ENCODE peak calls at places on chromosome 22, in eight cellular contexts. One of them, this sample, is unnamed.
A peak's percentile ranks its signal among the peaks of the same experiment; 100 is the strongest.

GRCh38 chr22:50299724-50300619 is 7.5 kb downstream of the PLXNB2 start:
- DNase-seq in right lobe of liver: peak; percentile 98
- DNase-seq in AG04450: no peak
- DNase-seq in cardiac fibroblast: no peak
- DNase-seq in colonic mucosa: peak; percentile 95
- DNase-seq in fibroblast of lung: no peak
- DNase-seq in retinal pigment epithelial cell: no peak
- DNase-seq in sigmoid colon: no peak
- DNase-seq in this sample: no peak

GRCh38 chr22:20441631-20442484 is 4.2 kb upstream of the SCARF2 start:
- DNase-seq in right lobe of liver: no peak
- DNase-seq in AG04450: no peak
- DNase-seq in cardiac fibroblast: peak; percentile 38
- DNase-seq in colonic mucosa: no peak
- DNase-seq in fibroblast of lung: no peak
- DNase-seq in retinal pigment epithelial cell: no peak
- DNase-seq in sigmoid colon: no peak
- DNase-seq in this sample: peak; percentile 54

GRCh38 chr22:21624120-21624879 is 5.5 kb downstream of the YDJC start:
- DNase-seq in right lobe of liver: peak; percentile 74
- DNase-seq in AG04450: no peak
- DNase-seq in cardiac fibroblast: peak; percentile 26
- DNase-seq in colonic mucosa: peak; percentile 41
- DNase-seq in fibroblast of lung: no peak
- DNase-seq in retinal pigment epithelial cell: no peak
- DNase-seq in sigmoid colon: no peak
- DNase-seq in this sample: no peak

GRCh38 chr22:49814856-49815255 is 12.8 kb downstream of the BRD1 start:
- DNase-seq in right lobe of liver: no peak
- DNase-seq in AG04450: no peak
- DNase-seq in cardiac fibroblast: no peak
- DNase-seq in colonic mucosa: no peak
- DNase-seq in fibroblast of lung: no peak
- DNase-seq in retinal pigment epithelial cell: no peak
- DNase-seq in sigmoid colon: no peak
- DNase-seq in this sample: no peak

GRCh38 chr22:50019316-50019715 is 6.8 kb upstream of the IL17REL start:
- DNase-seq in right lobe of liver: no peak
- DNase-seq in AG04450: no peak
- DNase-seq in cardiac fibroblast: no peak
- DNase-seq in colonic mucosa: no peak
- DNase-seq in fibroblast of lung: no peak
- DNase-seq in retinal pigment epithelial cell: no peak
- DNase-seq in sigmoid colon: peak; percentile 36
- DNase-seq in this sample: no peak

GRCh38 chr22:48427731-48428211 is 1399.9 kb downstream of the BRD1 start:
- DNase-seq in right lobe of liver: peak; percentile 33
- DNase-seq in AG04450: no peak
- DNase-seq in cardiac fibroblast: no peak
- DNase-seq in colonic mucosa: no peak
- DNase-seq in fibroblast of lung: no peak
- DNase-seq in retinal pigment epithelial cell: no peak
- DNase-seq in sigmoid colon: no peak
- DNase-seq in this sample: no peak

GRCh38 chr22:20324139-20324516 is 4.3 kb upstream of the DGCR6L start:
- DNase-seq in right lobe of liver: no peak
- DNase-seq in AG04450: no peak
- DNase-seq in cardiac fibroblast: no peak
- DNase-seq in colonic mucosa: no peak
- DNase-seq in fibroblast of lung: no peak
- DNase-seq in retinal pigment epithelial cell: no peak
- DNase-seq in sigmoid colon: no peak
- DNase-seq in this sample: no peak

GRCh38 chr22:48772286-48772907 is 1055.3 kb downstream of the BRD1 start:
- DNase-seq in right lobe of liver: no peak
- DNase-seq in AG04450: no peak
- DNase-seq in cardiac fibroblast: no peak
- DNase-seq in colonic mucosa: no peak
- DNase-seq in fibroblast of lung: no peak
- DNase-seq in retinal pigment epithelial cell: no peak
- DNase-seq in sigmoid colon: no peak
- DNase-seq in this sample: no peak

GRCh38 chr22:48389916-48390315 is 1437.8 kb downstream of the BRD1 start:
- DNase-seq in right lobe of liver: no peak
- DNase-seq in AG04450: no peak
- DNase-seq in cardiac fibroblast: no peak
- DNase-seq in colonic mucosa: peak; percentile 13
- DNase-seq in fibroblast of lung: no peak
- DNase-seq in retinal pigment epithelial cell: no peak
- DNase-seq in sigmoid colon: peak; percentile 40
- DNase-seq in this sample: no peak

GRCh38 chr22:45534339-45535192 is 31.9 kb downstream of the FBLN1 start:
- DNase-seq in right lobe of liver: no peak
- DNase-seq in AG04450: peak; percentile 78
- DNase-seq in cardiac fibroblast: no peak
- DNase-seq in colonic mucosa: no peak
- DNase-seq in fibroblast of lung: peak; percentile 60
- DNase-seq in retinal pigment epithelial cell: no peak
- DNase-seq in sigmoid colon: peak; percentile 82
- DNase-seq in this sample: peak; percentile 74

GRCh38 chr22:44365832-44366231 is 53.1 kb upstream of the SHISAL1 start:
- DNase-seq in right lobe of liver: peak; percentile 22
- DNase-seq in AG04450: no peak
- DNase-seq in cardiac fibroblast: no peak
- DNase-seq in colonic mucosa: no peak
- DNase-seq in fibroblast of lung: no peak
- DNase-seq in retinal pigment epithelial cell: no peak
- DNase-seq in sigmoid colon: peak; percentile 58
- DNase-seq in this sample: no peak

GRCh38 chr22:38699143-38699542 is 1.6 kb downstream of the JOSD1 start:
- DNase-seq in right lobe of liver: no peak
- DNase-seq in AG04450: no peak
- DNase-seq in cardiac fibroblast: no peak
- DNase-seq in colonic mucosa: no peak
- DNase-seq in fibroblast of lung: no peak
- DNase-seq in retinal pigment epithelial cell: no peak
- DNase-seq in sigmoid colon: peak; percentile 19
- DNase-seq in this sample: no peak

GRCh38 chr22:38700789-38701628 is at the start of gene JOSD1:
- DNase-seq in right lobe of liver: peak; percentile 97
- DNase-seq in AG04450: peak; percentile 82
- DNase-seq in cardiac fibroblast: peak; percentile 93
- DNase-seq in colonic mucosa: peak; percentile 98
- DNase-seq in fibroblast of lung: peak; percentile 92
- DNase-seq in retinal pigment epithelial cell: peak; percentile 76
- DNase-seq in sigmoid colon: peak; percentile 98
- DNase-seq in this sample: peak; percentile 90

GRCh38 chr22:38700271-38700788 is 413 bp downstream of the JOSD1 start:
- DNase-seq in right lobe of liver: peak; percentile 85
- DNase-seq in AG04450: no peak
- DNase-seq in cardiac fibroblast: peak; percentile 54
- DNase-seq in colonic mucosa: peak; percentile 80
- DNase-seq in fibroblast of lung: no peak
- DNase-seq in retinal pigment epithelial cell: no peak
- DNase-seq in sigmoid colon: peak; percentile 83
- DNase-seq in this sample: peak; percentile 46

GRCh38 chr22:38698407-38699094 is 2.2 kb downstream of the JOSD1 start:
- DNase-seq in right lobe of liver: no peak
- DNase-seq in AG04450: no peak
- DNase-seq in cardiac fibroblast: no peak
- DNase-seq in colonic mucosa: no peak
- DNase-seq in fibroblast of lung: no peak
- DNase-seq in retinal pigment epithelial cell: no peak
- DNase-seq in sigmoid colon: peak; percentile 55
- DNase-seq in this sample: no peak

DNA sequence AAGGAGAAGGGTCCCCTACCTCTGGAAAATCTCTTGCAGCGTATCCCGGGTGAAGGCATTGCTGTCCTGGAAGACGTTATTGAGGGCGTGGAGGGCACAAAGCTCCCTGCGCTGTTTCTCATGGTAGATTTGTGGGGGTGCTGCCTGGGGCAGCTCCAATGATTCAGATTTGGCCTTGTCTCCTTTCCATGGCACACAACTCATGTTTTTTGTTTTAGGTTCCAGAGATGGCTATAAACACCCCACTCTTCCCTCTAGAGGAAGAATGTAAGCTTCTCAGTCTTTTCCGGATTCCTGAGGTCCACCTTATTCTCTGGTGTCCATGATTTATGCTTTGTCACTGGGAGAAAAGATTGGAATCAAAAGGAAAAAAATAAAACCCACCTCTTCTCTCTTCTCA is 959 bp downstream of the JOSD1 start:
- DNase-seq in right lobe of liver: no peak
- DNase-seq in AG04450: no peak
- DNase-seq in cardiac fibroblast: peak; percentile 61
- DNase-seq in colonic mucosa: peak; percentile 46
- DNase-seq in fibroblast of lung: peak; percentile 51
- DNase-seq in retinal pigment epithelial cell: no peak
- DNase-seq in sigmoid colon: peak; percentile 58
- DNase-seq in this sample: peak; percentile 63
- TF ChIP-seq CTCF in right lobe of liver: peak; percentile 5
- TF ChIP-seq CTCF in AG04450: peak; percentile 24
- TF ChIP-seq CTCF in cardiac fibroblast: peak; percentile 15
- TF ChIP-seq CTCF in colonic mucosa: no peak
- TF ChIP-seq CTCF in fibroblast of lung: no peak
- TF ChIP-seq CTCF in retinal pigment epithelial cell: no peak
- TF ChIP-seq CTCF in sigmoid colon: no peak
- TF ChIP-seq CTCF in this sample: peak; percentile 16

GRCh38 chr22:41308544-41308947 is 7.2 kb downstream of the ZC3H7B start:
- DNase-seq in right lobe of liver: peak; percentile 97
- DNase-seq in AG04450: no peak
- DNase-seq in cardiac fibroblast: peak; percentile 41
- DNase-seq in colonic mucosa: no peak
- DNase-seq in fibroblast of lung: no peak
- DNase-seq in retinal pigment epithelial cell: no peak
- DNase-seq in sigmoid colon: no peak
- DNase-seq in this sample: peak; percentile 39

GRCh38 chr22:41308054-41308453 is 6.7 kb downstream of the ZC3H7B start:
- DNase-seq in right lobe of liver: no peak
- DNase-seq in AG04450: no peak
- DNase-seq in cardiac fibroblast: peak; percentile 66
- DNase-seq in colonic mucosa: no peak
- DNase-seq in fibroblast of lung: peak; percentile 9
- DNase-seq in retinal pigment epithelial cell: no peak
- DNase-seq in sigmoid colon: peak; percentile 76
- DNase-seq in this sample: peak; percentile 74

GRCh38 chr22:41314821-41315220 is 13.5 kb downstream of the ZC3H7B start:
- DNase-seq in right lobe of liver: no peak
- DNase-seq in AG04450: no peak
- DNase-seq in cardiac fibroblast: no peak
- DNase-seq in colonic mucosa: no peak
- DNase-seq in fibroblast of lung: no peak
- DNase-seq in retinal pigment epithelial cell: no peak
- DNase-seq in sigmoid colon: no peak
- DNase-seq in this sample: no peak

GRCh38 chr22:41311487-41311886 is 10.2 kb downstream of the ZC3H7B start:
- DNase-seq in right lobe of liver: no peak
- DNase-seq in AG04450: no peak
- DNase-seq in cardiac fibroblast: no peak
- DNase-seq in colonic mucosa: no peak
- DNase-seq in fibroblast of lung: no peak
- DNase-seq in retinal pigment epithelial cell: no peak
- DNase-seq in sigmoid colon: no peak
- DNase-seq in this sample: no peak

DNA sequence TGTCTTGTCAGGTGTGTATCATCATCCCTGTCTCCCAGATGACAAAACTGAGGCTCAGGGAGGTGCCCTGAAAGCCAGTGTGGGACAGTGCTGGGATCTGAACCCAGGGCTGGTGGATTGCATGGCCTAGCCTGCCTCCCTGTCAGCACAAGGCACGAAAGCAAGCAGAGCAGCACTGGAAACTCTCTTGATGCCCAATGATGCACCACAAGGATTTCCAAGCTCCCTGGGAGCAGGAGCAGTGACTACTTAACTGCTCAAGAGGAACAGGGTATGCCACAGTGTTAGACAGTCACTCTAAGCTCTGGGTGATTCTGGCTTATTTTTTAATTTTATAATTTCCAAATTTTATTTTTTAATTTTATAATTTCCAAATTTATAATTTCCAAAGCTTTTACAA is 9.0 kb downstream of the ZC3H7B start:
- DNase-seq in right lobe of liver: no peak
- DNase-seq in AG04450: no peak
- DNase-seq in cardiac fibroblast: no peak
- DNase-seq in colonic mucosa: no peak
- DNase-seq in fibroblast of lung: no peak
- DNase-seq in retinal pigment epithelial cell: no peak
- DNase-seq in sigmoid colon: no peak
- DNase-seq in this sample: no peak
- H3K4me3 ChIP-seq in right lobe of liver: no peak overlapping the region
- H3K4me3 ChIP-seq in AG04450: no peak overlapping the region
- H3K4me3 ChIP-seq in cardiac fibroblast: no peak overlapping the region
- H3K4me3 ChIP-seq in colonic mucosa: no peak overlapping the region
- H3K4me3 ChIP-seq in fibroblast of lung: no peak overlapping the region
- H3K4me3 ChIP-seq in retinal pigment epithelial cell: no peak overlapping the region
- H3K4me3 ChIP-seq in sigmoid colon: no peak overlapping the region
- H3K4me3 ChIP-seq in this sample: no peak overlapping the region

DNA sequence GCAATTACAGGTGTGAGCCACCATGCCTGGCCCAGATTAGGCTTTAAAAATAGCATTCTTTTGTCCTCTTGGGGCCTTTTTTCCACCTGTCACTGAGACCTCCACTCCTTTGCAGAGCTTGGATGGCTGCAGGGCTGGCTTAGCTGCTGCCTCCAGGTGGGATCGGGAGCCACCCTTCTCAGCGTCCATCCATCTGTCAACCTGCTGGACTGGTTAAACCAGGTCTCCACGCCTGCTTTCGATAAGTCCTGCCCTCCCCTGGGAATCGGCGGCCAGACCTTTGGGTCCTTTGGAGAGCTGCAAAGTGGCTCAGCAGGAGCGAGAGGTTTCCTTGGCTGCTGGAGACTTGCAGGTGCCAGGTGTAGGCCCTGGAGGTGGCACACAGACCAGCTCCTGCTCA is 23.4 kb upstream of the GRAMD4 start:
- DNase-seq in right lobe of liver: no peak
- DNase-seq in AG04450: no peak
- DNase-seq in cardiac fibroblast: no peak
- DNase-seq in colonic mucosa: peak; percentile 95
- DNase-seq in fibroblast of lung: no peak
- DNase-seq in retinal pigment epithelial cell: no peak
- DNase-seq in sigmoid colon: no peak
- DNase-seq in this sample: no peak
- TF ChIP-seq CTCF in right lobe of liver: no peak
- TF ChIP-seq CTCF in AG04450: no peak
- TF ChIP-seq CTCF in cardiac fibroblast: no peak
- TF ChIP-seq CTCF in colonic mucosa: peak; percentile 31
- TF ChIP-seq CTCF in fibroblast of lung: no peak
- TF ChIP-seq CTCF in retinal pigment epithelial cell: no peak
- TF ChIP-seq CTCF in sigmoid colon: no peak
- TF ChIP-seq CTCF in this sample: no peak

DNA sequence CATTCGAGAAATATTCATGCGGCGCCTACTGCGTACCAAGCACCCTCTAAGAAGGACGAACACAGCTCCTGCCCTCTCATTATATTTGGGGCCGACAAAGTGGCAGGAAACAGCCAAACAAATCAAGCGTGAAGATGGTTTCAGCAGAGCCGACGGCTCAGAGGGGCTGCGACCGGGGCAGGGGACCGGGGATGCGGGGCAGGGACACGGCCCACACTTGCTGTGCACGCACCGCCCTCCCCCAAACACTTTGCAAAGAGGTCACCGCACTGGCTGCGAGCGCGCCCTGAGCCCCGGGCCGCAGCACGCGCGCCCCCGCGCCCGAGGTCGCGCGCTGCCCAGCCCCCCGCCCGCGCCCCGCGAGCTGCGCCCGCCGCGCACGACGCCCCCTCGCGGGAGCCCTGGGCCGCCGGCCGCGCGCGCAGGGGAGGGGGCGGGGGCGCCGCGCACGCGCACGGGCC is 255 bp upstream of the SYNGR1 start:
- DNase-seq in right lobe of liver: peak; percentile 46
- DNase-seq in AG04450: no peak
- DNase-seq in cardiac fibroblast: no peak
- DNase-seq in colonic mucosa: no peak
- DNase-seq in fibroblast of lung: peak; percentile 24
- DNase-seq in retinal pigment epithelial cell: no peak
- DNase-seq in sigmoid colon: no peak
- DNase-seq in this sample: no peak
- H3K4me3 ChIP-seq in right lobe of liver: peak overlapping the region; percentile 58
- H3K4me3 ChIP-seq in AG04450: peak overlapping the region; percentile 74
- H3K4me3 ChIP-seq in cardiac fibroblast: peak overlapping the region; percentile 57
- H3K4me3 ChIP-seq in colonic mucosa: peak overlapping the region; percentile 23
- H3K4me3 ChIP-seq in fibroblast of lung: peak overlapping the region; percentile 39
- H3K4me3 ChIP-seq in retinal pigment epithelial cell: peak overlapping the region; percentile 75
- H3K4me3 ChIP-seq in sigmoid colon: peak overlapping the region; percentile 98
- H3K4me3 ChIP-seq in this sample: peak overlapping the region; percentile 67